ENCODE peak calls at places on chromosomes 1 and 21, in seven cellular contexts. N, P, U, K, V, O and Z are unnamed samples.

GRCh38 chr1:37741130-37741529 is 23.8 kb downstream of the EPHA10 start:
- DNase-seq in N (no peak), P (peak), U (no peak), K (no peak), V (no peak), O (no peak), Z (no peak)

GRCh38 chr1:111908222-111908621 is 81.2 kb downstream of the KCND3 start:
- DNase-seq in N (no peak), P (no peak), U (no peak), K (no peak), V (no peak), O (no peak), Z (no peak)

GRCh38 chr1:180360333-180361075 is 130.4 kb downstream of the LHX4 start:
- DNase-seq in N (peak), P (peak), U (no peak), K (no peak), V (no peak), O (no peak), Z (peak)

GRCh38 chr21:45322231-45322959 is 34.7 kb upstream of the POFUT2 start:
- DNase-seq in N (no peak), P (no peak), U (no peak), K (no peak), V (no peak), O (no peak), Z (no peak)

GRCh38 chr1:227317541-227318002 is 720 bp downstream of the CDC42BPA start:
- DNase-seq in N (peak), P (peak), U (no peak), K (peak), V (peak), O (peak), Z (peak)

GRCh38 chr1:3515774-3516480 is 61.5 kb downstream of the ARHGEF16 start:
- DNase-seq in N (peak), P (peak), U (no peak), K (no peak), V (no peak), O (no peak), Z (peak)

GRCh38 chr1:14745321-14745720 is 146.8 kb downstream of the KAZN start:
- DNase-seq in N (no peak), P (no peak), U (no peak), K (no peak), V (no peak), O (no peak), Z (no peak)

GRCh38 chr1:16012590-16013219 is 5.1 kb downstream of the HSPB7 start:
- DNase-seq in N (peak), P (no peak), U (peak), K (peak), V (peak), O (peak), Z (peak)

GRCh38 chr1:39352881-39353280 is 138.6 kb upstream of the BMP8A start:
- DNase-seq in N (peak), P (no peak), U (no peak), K (no peak), V (no peak), O (no peak), Z (no peak)

GRCh38 chr1:153617677-153618076 is 1.6 kb upstream of the S100A14 start:
- DNase-seq in N (peak), P (peak), U (no peak), K (peak), V (no peak), O (peak), Z (no peak)

GRCh38 chr1:172948457-172948856 is 102.3 kb downstream of the TNFSF18 start:
- DNase-seq in N (peak), P (peak), U (no peak), K (no peak), V (no peak), O (no peak), Z (peak)

GRCh38 chr1:71086331-71086730 is 5.5 kb upstream of the ZRANB2 start:
- DNase-seq in N (peak), P (peak), U (no peak), K (no peak), V (no peak), O (no peak), Z (no peak)

GRCh38 chr1:184928394-184928793 is 45.9 kb downstream of the NIBAN1 start:
- DNase-seq in N (no peak), P (no peak), U (no peak), K (no peak), V (no peak), O (no peak), Z (no peak)

GRCh38 chr1:221543529-221544120 is 198.3 kb downstream of the DUSP10 start:
- DNase-seq in N (peak), P (peak), U (no peak), K (peak), V (no peak), O (no peak), Z (peak)

GRCh38 chr1:201061049-201061448 is 37.5 kb upstream of the KIF21B start:
- DNase-seq in N (no peak), P (no peak), U (no peak), K (no peak), V (no peak), O (no peak), Z (no peak)

GRCh38 chr1:8323706-8324105 is 5.8 kb downstream of the SLC45A1 start:
- DNase-seq in N (no peak), P (no peak), U (no peak), K (no peak), V (no peak), O (no peak), Z (no peak)

GRCh38 chr1:53580009-53580400 is 120.8 kb downstream of the DMRTB1 start:
- DNase-seq in N (no peak), P (no peak), U (no peak), K (no peak), V (no peak), O (no peak), Z (no peak)

GRCh38 chr1:222124602-222125001 is 382.7 kb upstream of the DUSP10 start:
- DNase-seq in N (peak), P (no peak), U (no peak), K (peak), V (no peak), O (peak), Z (no peak)

GRCh38 chr1:71908313-71908712 is 374.0 kb downstream of the NEGR1 start:
- DNase-seq in N (peak), P (no peak), U (no peak), K (no peak), V (no peak), O (no peak), Z (peak)

GRCh38 chr1:109275706-109276345 is 7.1 kb downstream of the PSRC1 start:
- DNase-seq in N (peak), P (peak), U (no peak), K (peak), V (no peak), O (no peak), Z (peak)

GRCh38 chr1:65066379-65066765 is 81.6 kb upstream of the AK4 start:
- DNase-seq in N (no peak), P (no peak), U (no peak), K (no peak), V (no peak), O (no peak), Z (no peak)

GRCh38 chr1:179917601-179918429 is 35.7 kb downstream of the TOR1AIP1 start:
- DNase-seq in N (no peak), P (no peak), U (no peak), K (no peak), V (no peak), O (no peak), Z (no peak)

GRCh38 chr1:188423088-188423487 is 1594.3 kb downstream of the PLA2G4A start:
- DNase-seq in N (no peak), P (no peak), U (no peak), K (no peak), V (no peak), O (no peak), Z (peak)

GRCh38 chr21:46425566-46425965 is 33.1 kb upstream of the DIP2A start:
- DNase-seq in N (no peak), P (no peak), U (no peak), K (no peak), V (peak), O (no peak), Z (no peak)

GRCh38 chr1:15578921-15579682 is 5.7 kb downstream of the AGMAT start:
- DNase-seq in N (no peak), P (no peak), U (no peak), K (no peak), V (no peak), O (no peak), Z (no peak)

GRCh38 chr1:231153726-231154125 is 8.1 kb upstream of the TRIM67 start:
- DNase-seq in N (no peak), P (no peak), U (no peak), K (no peak), V (no peak), O (no peak), Z (no peak)

GRCh38 chr1:96524100-96524499 is 197.5 kb upstream of the PTBP2 start:
- DNase-seq in N (no peak), P (no peak), U (no peak), K (no peak), V (no peak), O (no peak), Z (no peak)

GRCh38 chr1:204398197-204399125 is 13.2 kb downstream of the PPP1R15B start:
- DNase-seq in N (peak), P (peak), U (no peak), K (peak), V (peak), O (peak), Z (peak)

GRCh38 chr21:33924766-33925100 is 9.1 kb upstream of the ATP5PO start:
- DNase-seq in N (no peak), P (peak), U (no peak), K (peak), V (no peak), O (peak), Z (no peak)

GRCh38 chr1:64471724-64472276 is 1.9 kb downstream of the CACHD1 start:
- DNase-seq in N (peak), P (peak), U (no peak), K (peak), V (no peak), O (no peak), Z (peak)

GRCh38 chr1:160406131-160406968 is 6.0 kb downstream of the VANGL2 start:
- DNase-seq in N (no peak), P (peak), U (no peak), K (no peak), V (no peak), O (no peak), Z (no peak)

GRCh38 chr1:216323344-216323743 is 99.9 kb downstream of the USH2A start:
- DNase-seq in N (no peak), P (no peak), U (no peak), K (no peak), V (no peak), O (no peak), Z (no peak)

GRCh38 chr1:217919683-217920502 is 288.7 kb downstream of the SPATA17 start:
- DNase-seq in N (no peak), P (no peak), U (no peak), K (no peak), V (no peak), O (no peak), Z (no peak)

GRCh38 chr21:23401278-23401677 is 2206.0 kb downstream of the MRPL39 start:
- DNase-seq in N (no peak), P (no peak), U (no peak), K (no peak), V (no peak), O (no peak), Z (no peak)

GRCh38 chr1:204814146-204814884 is 56.3 kb upstream of the NFASC start:
- DNase-seq in N (no peak), P (no peak), U (no peak), K (no peak), V (no peak), O (no peak), Z (no peak)

GRCh38 chr1:20426923-20427322 is 59.1 kb downstream of the CAMK2N1 start:
- DNase-seq in N (peak), P (peak), U (no peak), K (no peak), V (no peak), O (no peak), Z (peak)

GRCh38 chr21:35933466-35933865 is 126.9 kb downstream of the SETD4 start:
- DNase-seq in N (peak), P (peak), U (no peak), K (no peak), V (no peak), O (no peak), Z (peak)